ENCODE peak calls at places on chromosome 21, in ten cellular contexts. M, J, W, D, I, Z, O, P, R and K are unnamed samples.

GRCh38 chr21:45516071-45516670 is 26.1 kb downstream of the SLC19A1 start:
- DNase-seq in M (no peak), J (peak; percentile 63), W (peak; percentile 11), D (no peak), I (no peak), Z (no peak), O (no peak), P (no peak), R (no peak), K (no peak)

GRCh38 chr21:20424943-20425342 is 573.3 kb upstream of the NCAM2 start:
- DNase-seq in M (no peak), J (no peak), W (no peak), D (no peak), I (no peak), Z (no peak), O (peak; percentile 36), P (no peak), R (no peak), K (no peak)

GRCh38 chr21:26449161-26449560 is 123.9 kb downstream of the CYYR1 start:
- DNase-seq in M (no peak), J (no peak), W (no peak), D (no peak), I (no peak), Z (no peak), O (no peak), P (no peak), R (no peak), K (peak; percentile 73)

GRCh38 chr21:41615613-41616012 is 107.7 kb upstream of the TMPRSS2 start:
- DNase-seq in M (no peak), J (no peak), W (no peak), D (no peak), I (no peak), Z (no peak), O (no peak), P (no peak), R (no peak), K (peak; percentile 81)

GRCh38 chr21:38123626-38124025 is 133.2 kb upstream of the KCNJ15 start:
- DNase-seq in M (no peak), J (no peak), W (no peak), D (no peak), I (no peak), Z (no peak), O (no peak), P (no peak), R (no peak), K (no peak)

GRCh38 chr21:41786521-41786987 is 19.7 kb upstream of the RIPK4 start:
- DNase-seq in M (no peak), J (peak; percentile 81), W (no peak), D (no peak), I (no peak), Z (no peak), O (no peak), P (no peak), R (no peak), K (peak; percentile 88)

GRCh38 chr21:36964832-36965719 is 1.4 kb downstream of the HLCS start:
- DNase-seq in M (no peak), J (no peak), W (no peak), D (no peak), I (no peak), Z (no peak), O (no peak), P (no peak), R (no peak), K (no peak)

GRCh38 chr21:37074195-37074510 is 1.1 kb downstream of the TTC3 start:
- DNase-seq in M (no peak), J (no peak), W (peak; percentile 27), D (no peak), I (no peak), Z (no peak), O (no peak), P (no peak), R (no peak), K (peak; percentile 25)

GRCh38 chr21:25360593-25360992 is 246.7 kb downstream of the MRPL39 start:
- DNase-seq in M (no peak), J (no peak), W (no peak), D (no peak), I (no peak), Z (peak; percentile 24), O (no peak), P (no peak), R (no peak), K (peak; percentile 18)

GRCh38 chr21:46605759-46606426 is 1.0 kb upstream of the S100B start:
- DNase-seq in M (no peak), J (peak; percentile 78), W (peak; percentile 36), D (peak; percentile 18), I (peak; percentile 34), Z (peak; percentile 55), O (no peak), P (no peak), R (no peak), K (no peak)

GRCh38 chr21:14403681-14404318 is 20.9 kb upstream of the HSPA13 start:
- DNase-seq in M (no peak), J (no peak), W (no peak), D (no peak), I (no peak), Z (no peak), O (no peak), P (no peak), R (no peak), K (peak; percentile 28)

GRCh38 chr21:28240586-28240985 is 752.1 kb downstream of the LTN1 start:
- DNase-seq in M (no peak), J (no peak), W (no peak), D (no peak), I (no peak), Z (no peak), O (no peak), P (no peak), R (no peak), K (no peak)

GRCh38 chr21:36747114-36747814 is 48.3 kb downstream of the SIM2 start:
- DNase-seq in M (no peak), J (no peak), W (no peak), D (no peak), I (no peak), Z (peak; percentile 13), O (peak; percentile 58), P (no peak), R (no peak), K (peak; percentile 25)

GRCh38 chr21:45029298-45029967 is 44.9 kb upstream of the ADARB1 start:
- DNase-seq in M (no peak), J (peak; percentile 84), W (peak; percentile 54), D (no peak), I (no peak), Z (no peak), O (peak; percentile 64), P (no peak), R (no peak), K (peak; percentile 71)

GRCh38 chr21:41342035-41342434 is 19.8 kb upstream of the MX2 start:
- DNase-seq in M (no peak), J (no peak), W (no peak), D (no peak), I (no peak), Z (no peak), O (no peak), P (no peak), R (no peak), K (no peak)

GRCh38 chr21:15761508-15762100 is 31.8 kb downstream of the USP25 start:
- DNase-seq in M (no peak), J (no peak), W (no peak), D (no peak), I (no peak), Z (no peak), O (no peak), P (no peak), R (no peak), K (no peak)

GRCh38 chr21:26070822-26071425 is 99.6 kb downstream of the APP start:
- DNase-seq in M (no peak), J (no peak), W (no peak), D (no peak), I (no peak), Z (peak; percentile 48), O (no peak), P (no peak), R (peak; percentile 1), K (peak; percentile 65)

GRCh38 chr21:45800339-45801080 is 157.0 kb downstream of the PCBP3 start:
- DNase-seq in M (no peak), J (peak; percentile 66), W (no peak), D (no peak), I (no peak), Z (no peak), O (no peak), P (no peak), R (no peak), K (peak; percentile 5)

GRCh38 chr21:34187935-34188334 is 114.6 kb downstream of the MRPS6 start:
- DNase-seq in M (no peak), J (no peak), W (peak; percentile 39), D (no peak), I (no peak), Z (no peak), O (no peak), P (no peak), R (no peak), K (peak; percentile 85)

GRCh38 chr21:17780539-17780938 is 38.6 kb downstream of the C21orf91 start:
- DNase-seq in M (no peak), J (no peak), W (no peak), D (no peak), I (no peak), Z (peak; percentile 51), O (no peak), P (peak; percentile 3), R (no peak), K (no peak)

GRCh38 chr21:46171996-46172862 is 12.0 kb downstream of the SPATC1L start:
- DNase-seq in M (no peak), J (peak; percentile 39), W (no peak), D (no peak), I (no peak), Z (no peak), O (no peak), P (no peak), R (no peak), K (no peak)

GRCh38 chr21:15706686-15707085 is 23.1 kb upstream of the USP25 start:
- DNase-seq in M (no peak), J (no peak), W (no peak), D (no peak), I (no peak), Z (no peak), O (no peak), P (no peak), R (no peak), K (peak; percentile 89)

GRCh38 chr21:16241500-16241963 is 511.8 kb downstream of the USP25 start:
- DNase-seq in M (no peak), J (no peak), W (no peak), D (no peak), I (no peak), Z (no peak), O (peak; percentile 36), P (no peak), R (no peak), K (no peak)

GRCh38 chr21:46448108-46448507 is 10.6 kb upstream of the DIP2A start:
- DNase-seq in M (no peak), J (no peak), W (no peak), D (no peak), I (no peak), Z (no peak), O (no peak), P (no peak), R (no peak), K (no peak)

GRCh38 chr21:44454058-44454457 is 1.3 kb upstream of the LRRC3 start:
- DNase-seq in M (no peak), J (no peak), W (no peak), D (no peak), I (no peak), Z (no peak), O (peak; percentile 10), P (no peak), R (no peak), K (no peak)

GRCh38 chr21:28442624-28443023 is 550.1 kb downstream of the LTN1 start:
- DNase-seq in M (no peak), J (no peak), W (no peak), D (no peak), I (no peak), Z (no peak), O (no peak), P (no peak), R (no peak), K (peak; percentile 36)

GRCh38 chr21:42836402-42836666 is 43.0 kb downstream of the WDR4 start:
- DNase-seq in M (no peak), J (peak; percentile 6), W (no peak), D (no peak), I (no peak), Z (no peak), O (no peak), P (no peak), R (no peak), K (no peak)

GRCh38 chr21:15080504-15080903 is 15.7 kb upstream of the NRIP1 start:
- DNase-seq in M (no peak), J (no peak), W (no peak), D (no peak), I (no peak), Z (no peak), O (no peak), P (no peak), R (no peak), K (no peak)